ENCODE peak calls at places on chromosomes 5 and 9, in ten cellular contexts. V is mesendoderm, T is NB4, J is fibroblast of mammary gland, O is lower leg skin, Y is astrocyte of the spinal cord, P is epithelial cell of esophagus, B is GM12878, U is SK-N-SH, Z is breast epithelium. N is an unnamed sample.

GRCh38 chr5:165996484-165996883 is 2295.0 kb upstream of the WWC1 start:
- DNase-seq in P (no peak), U (no peak), O (no peak), Z (no peak), V (no peak), J (no peak), B (no peak), Y (no peak), T (no peak), N (no peak)

GRCh38 chr9:130053504-130054427 is at the start of gene GPR107:
- DNase-seq in B (no peak), Y (peak; percentile 63), P (peak; percentile 70), T (peak; percentile 81), U (peak; percentile 97), J (peak; percentile 55), Z (peak; percentile 80), V (peak; percentile 82), O (peak; percentile 95), N (peak; percentile 46)

GRCh38 chr5:124997186-124997893 is 250.9 kb upstream of the ZNF608 start:
- DNase-seq in Z (no peak), O (no peak), Y (peak; percentile 47), P (no peak), V (no peak), T (no peak), J (no peak), U (no peak), B (no peak), N (no peak)

GRCh38 chr5:79666758-79667157 is 22.9 kb upstream of the CMYA5 start:
- DNase-seq in Y (no peak), B (no peak), P (no peak), Z (no peak), O (no peak), U (no peak), V (peak; percentile 28), J (no peak), T (peak; percentile 7), N (no peak)

GRCh38 chr9:102986425-102986824 is 8.7 kb upstream of the CYLC2 start:
- DNase-seq in U (no peak), O (no peak), Z (no peak), P (no peak), T (no peak), Y (no peak), V (no peak), J (no peak), B (no peak), N (no peak)

GRCh38 chr9:110291921-110292575 is 35.7 kb upstream of the TXN start:
- DNase-seq in B (no peak), P (peak; percentile 73), J (no peak), U (peak; percentile 28), Z (no peak), O (no peak), V (no peak), T (no peak), Y (no peak), N (no peak)

GRCh38 chr5:171745602-171746001 is 40.0 kb upstream of the SMIM23 start:
- DNase-seq in J (peak; percentile 25), T (no peak), U (no peak), V (no peak), P (no peak), B (no peak), O (no peak), Y (no peak), Z (no peak), N (no peak)

GRCh38 chr5:40991168-40991980 is 79.8 kb downstream of the MROH2B start:
- DNase-seq in P (peak; percentile 52), T (no peak), V (no peak), Y (peak; percentile 94), U (no peak), O (no peak), J (peak; percentile 96), Z (no peak), B (no peak), N (no peak)

GRCh38 chr5:13660072-13660471 is 284.4 kb downstream of the DNAH5 start:
- DNase-seq in U (no peak), Y (peak; percentile 41), J (peak; percentile 26), Z (no peak), O (no peak), B (no peak), V (peak; percentile 45), P (peak; percentile 39), T (peak; percentile 12), N (no peak)

GRCh38 chr9:105735366-105735765 is 41.0 kb downstream of the TMEM38B start:
- DNase-seq in O (no peak), V (no peak), Y (no peak), J (no peak), Z (no peak), B (no peak), T (no peak), P (no peak), U (no peak), N (no peak)

GRCh38 chr5:154220625-154221024 is 30.1 kb downstream of the GALNT10 start:
- DNase-seq in P (peak; percentile 28), O (no peak), B (no peak), T (no peak), Y (peak; percentile 76), V (no peak), Z (no peak), U (no peak), J (peak; percentile 83), N (no peak)
- H3K4me3 ChIP-seq in P (no peak overlapping the region), O (no peak overlapping the region), B (no peak overlapping the region), T (no peak overlapping the region), Y (no peak overlapping the region), V (no peak overlapping the region), Z (no peak overlapping the region), U (no peak overlapping the region), J (no peak overlapping the region), N (no peak overlapping the region)

GRCh38 chr5:90878549-90879196 is 320.1 kb downstream of the ADGRV1 start:
- DNase-seq in T (no peak), O (no peak), V (no peak), Y (peak; percentile 60), U (no peak), Z (no peak), J (peak; percentile 43), B (no peak), P (peak; percentile 48), N (no peak)

GRCh38 chr5:90878081-90878480 is 319.5 kb downstream of the ADGRV1 start:
- DNase-seq in J (peak; percentile 24), B (no peak), T (no peak), P (no peak), U (no peak), Y (no peak), V (no peak), O (no peak), Z (no peak), N (no peak)

GRCh38 chr5:90875456-90875855 is 316.9 kb downstream of the ADGRV1 start:
- DNase-seq in T (no peak), P (no peak), U (no peak), B (no peak), V (no peak), O (no peak), J (no peak), Z (no peak), Y (no peak), N (no peak)

GRCh38 chr5:90876366-90876765 is 317.8 kb downstream of the ADGRV1 start:
- DNase-seq in P (no peak), O (no peak), Y (no peak), V (no peak), J (no peak), T (no peak), U (no peak), Z (no peak), B (no peak), N (no peak)

GRCh38 chr5:90877049-90877448 is 318.5 kb downstream of the ADGRV1 start:
- DNase-seq in U (no peak), P (no peak), V (no peak), T (no peak), Y (no peak), Z (no peak), O (no peak), J (no peak), B (no peak), N (no peak)
- H3K4me3 ChIP-seq in U (no peak overlapping the region), P (no peak overlapping the region), V (no peak overlapping the region), T (no peak overlapping the region), Y (no peak overlapping the region), Z (no peak overlapping the region), O (no peak overlapping the region), J (no peak overlapping the region), B (no peak overlapping the region), N (no peak overlapping the region)

GRCh38 chr9:133681658-133682306 is 45.6 kb downstream of the DBH start:
- DNase-seq in B (no peak), P (no peak), Z (no peak), T (no peak), Y (no peak), U (no peak), J (no peak), O (no peak), V (no peak), N (no peak)

GRCh38 chr9:133679056-133679455 is 42.9 kb downstream of the DBH start:
- DNase-seq in U (no peak), J (no peak), Z (no peak), Y (no peak), V (no peak), T (no peak), P (no peak), O (no peak), B (no peak), N (no peak)

GRCh38 chr9:133680976-133681657 is 45.0 kb downstream of the DBH start:
- DNase-seq in U (no peak), B (no peak), V (no peak), Y (no peak), P (no peak), T (no peak), J (no peak), O (no peak), Z (no peak), N (no peak)

GRCh38 chr9:133679466-133680051 is 43.4 kb downstream of the DBH start:
- DNase-seq in V (no peak), J (no peak), B (no peak), Y (no peak), P (no peak), Z (no peak), U (no peak), O (no peak), T (no peak), N (no peak)

GRCh38 chr9:133680250-133680975 is 44.2 kb downstream of the DBH start:
- DNase-seq in Y (no peak), B (no peak), T (no peak), J (no peak), V (no peak), O (no peak), U (no peak), Z (no peak), P (no peak), N (no peak)
- H3K4me3 ChIP-seq in Y (no peak overlapping the region), B (no peak overlapping the region), T (no peak overlapping the region), J (no peak overlapping the region), V (no peak overlapping the region), O (no peak overlapping the region), U (no peak overlapping the region), Z (no peak overlapping the region), P (no peak overlapping the region), N (no peak overlapping the region)

GRCh38 chr5:142874537-142874936 is 104.4 kb downstream of the ARHGAP26 start:
- DNase-seq in Y (peak; percentile 50), T (no peak), U (no peak), V (no peak), J (peak; percentile 77), P (peak; percentile 71), Z (peak; percentile 89), B (no peak), O (peak; percentile 95), N (no peak)
- H3K4me3 ChIP-seq in Y (no peak overlapping the region), T (no peak overlapping the region), U (no peak overlapping the region), V (no peak overlapping the region), J (no peak overlapping the region), P (no peak overlapping the region), Z (no peak overlapping the region), B (no peak overlapping the region), O (no peak overlapping the region), N (no peak overlapping the region)

GRCh38 chr5:88676637-88677481 is 206.1 kb downstream of the MEF2C start:
- DNase-seq in O (no peak), U (no peak), P (no peak), T (no peak), J (no peak), Z (no peak), B (no peak), V (no peak), Y (peak; percentile 51), N (no peak)
- H3K4me3 ChIP-seq in O (no peak overlapping the region), U (no peak overlapping the region), P (no peak overlapping the region), T (peak overlapping the region; percentile 56), J (no peak overlapping the region), Z (no peak overlapping the region), B (peak overlapping the region; percentile 22), V (no peak overlapping the region), Y (peak overlapping the region; percentile 55), N (no peak overlapping the region)